ENCODE peak calls at places on chromosomes 7 and 10, in seven cellular contexts. B is mesothelial cell of epicardium, R is GM18507, X is T-helper 9 cell, Z is endothelial cell, L is epithelial cell of esophagus, G is ACHN. C is an unnamed sample.
A peak's percentile ranks its signal among the peaks of the same experiment; 100 is the strongest.

GRCh38 chr10:133258818-133259602 is 17.7 kb downstream of the ADAM8 start:
- DNase-seq in B (no peak), R (no peak), X (peak; percentile 80), Z (no peak), L (peak; percentile 100), G (peak; percentile 100), C (peak; percentile 100)

GRCh38 chr10:95792874-95793285 is 36.9 kb downstream of the ENTPD1 start:
- DNase-seq in B (no peak), R (no peak), X (no peak), Z (no peak), L (no peak), G (no peak), C (peak; percentile 72)

GRCh38 chr10:46538155-46538554 is 18.3 kb downstream of the GPRIN2 start:
- DNase-seq in B (no peak), R (no peak), X (no peak), Z (no peak), L (no peak), G (no peak), C (no peak)

GRCh38 chr7:123528265-123528664 is 6.1 kb downstream of the IQUB start:
- DNase-seq in B (no peak), R (no peak), X (no peak), Z (no peak), L (no peak), G (no peak), C (no peak)

GRCh38 chr10:70599791-70600190 is 2.8 kb downstream of the PRF1 start:
- DNase-seq in B (no peak), R (no peak), X (no peak), Z (no peak), L (no peak), G (no peak), C (no peak)

GRCh38 chr7:24971333-24972165 is 8.4 kb downstream of the OSBPL3 start:
- DNase-seq in B (no peak), R (no peak), X (no peak), Z (no peak), L (peak; percentile 93), G (peak; percentile 78), C (peak; percentile 96)

GRCh38 chr10:72276421-72277339 is 3.0 kb downstream of the DDIT4 start:
- DNase-seq in B (no peak), R (no peak), X (no peak), Z (no peak), L (peak; percentile 80), G (peak; percentile 56), C (peak; percentile 73)

GRCh38 chr10:111126073-111126472 is 49.2 kb downstream of the ADRA2A start:
- DNase-seq in B (no peak), R (no peak), X (no peak), Z (no peak), L (peak; percentile 3), G (no peak), C (no peak)